ENCODE peak calls at places on chromosomes 7 and 10, in six cellular contexts. U, O, J, A, Z and Q are unnamed samples.

GRCh38 chr7:41886257-41886905 is 183.5 kb upstream of the INHBA start:
- DNase-seq in U (peak; percentile 85), O (peak; percentile 86), J (no peak), A (no peak), Z (peak; percentile 85), Q (no peak)

GRCh38 chr7:34104120-34104519 is 198.8 kb downstream of the BMPER start:
- DNase-seq in U (no peak), O (no peak), J (no peak), A (no peak), Z (no peak), Q (no peak)

GRCh38 chr10:102677736-102678354 is 33.6 kb downstream of the TRIM8 start:
- DNase-seq in U (no peak), O (no peak), J (no peak), A (no peak), Z (peak; percentile 18), Q (no peak)

GRCh38 chr10:77084431-77085144 is 553.0 kb downstream of the KCNMA1 start:
- DNase-seq in U (peak; percentile 35), O (no peak), J (no peak), A (no peak), Z (no peak), Q (no peak)

GRCh38 chr10:93462881-93463280 is 19.3 kb downstream of the MYOF start:
- DNase-seq in U (peak; percentile 46), O (no peak), J (no peak), A (no peak), Z (no peak), Q (no peak)

GRCh38 chr7:98339043-98339442 is 57.6 kb downstream of the BRI3 start:
- DNase-seq in U (no peak), O (no peak), J (no peak), A (no peak), Z (no peak), Q (no peak)

GRCh38 chr10:12887780-12888179 is 113.7 kb downstream of the CCDC3 start:
- DNase-seq in U (no peak), O (no peak), J (no peak), A (no peak), Z (no peak), Q (no peak)

GRCh38 chr7:93830141-93830925 is 60.2 kb downstream of the TFPI2 start:
- DNase-seq in U (no peak), O (no peak), J (no peak), A (no peak), Z (no peak), Q (no peak)

GRCh38 chr7:26348234-26348851 is 56.7 kb downstream of the SNX10 start:
- DNase-seq in U (no peak), O (no peak), J (no peak), A (no peak), Z (peak; percentile 95), Q (peak; percentile 37)

GRCh38 chr10:62025134-62025794 is 123.8 kb downstream of the ARID5B start:
- DNase-seq in U (no peak), O (no peak), J (no peak), A (no peak), Z (no peak), Q (no peak)

GRCh38 chr7:35185908-35186731 is 67.8 kb downstream of the TBX20 start:
- DNase-seq in U (peak; percentile 15), O (no peak), J (no peak), A (peak; percentile 1), Z (peak; percentile 71), Q (peak; percentile 68)
- TF ChIP-seq CTCF in U (no peak), O (no peak), J (no peak), A (no peak), Z (no peak), Q (peak; percentile 48)

GRCh38 chr10:5963071-5963470 is 14.3 kb downstream of the IL15RA start:
- DNase-seq in U (no peak), O (no peak), J (no peak), A (no peak), Z (peak; percentile 48), Q (no peak)
- TF ChIP-seq CTCF in U (no peak), O (no peak), J (no peak), A (no peak), Z (no peak), Q (no peak)

DNA sequence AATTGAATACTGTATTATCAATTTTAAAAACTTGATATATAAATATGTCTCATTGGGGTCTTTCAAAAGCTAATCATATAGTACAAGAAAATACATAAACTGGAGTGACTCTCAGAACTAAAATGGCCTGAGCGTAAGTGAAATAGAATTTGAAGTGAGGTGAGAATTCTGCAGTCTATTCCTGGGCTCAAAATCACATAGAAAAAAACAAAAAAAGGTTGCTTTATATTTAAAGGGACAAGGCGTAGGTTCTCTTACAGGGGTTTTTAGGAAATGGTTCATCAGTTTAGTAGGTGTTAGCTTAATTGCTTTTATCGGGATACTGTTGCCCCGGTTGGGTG is 36.7 kb upstream of the PRSS1 start:
- DNase-seq in U (no peak), O (no peak), J (no peak), A (no peak), Z (no peak), Q (no peak)
- TF ChIP-seq CTCF in U (no peak), O (no peak), J (peak; percentile 22), A (no peak), Z (no peak), Q (peak; percentile 4)

GRCh38 chr10:21337171-21337792 is 188.2 kb downstream of the SKIDA1 start:
- DNase-seq in U (no peak), O (no peak), J (no peak), A (no peak), Z (no peak), Q (no peak)

GRCh38 chr10:21330628-21331020 is 194.9 kb downstream of the SKIDA1 start:
- DNase-seq in U (no peak), O (no peak), J (no peak), A (no peak), Z (no peak), Q (no peak)

GRCh38 chr10:21340341-21340740 is 185.1 kb downstream of the SKIDA1 start:
- DNase-seq in U (peak; percentile 42), O (no peak), J (no peak), A (no peak), Z (no peak), Q (no peak)

GRCh38 chr10:21334891-21335696 is 190.4 kb downstream of the SKIDA1 start:
- DNase-seq in U (peak; percentile 95), O (peak; percentile 59), J (no peak), A (no peak), Z (no peak), Q (peak; percentile 37)

GRCh38 chr10:21336476-21337170 is 188.9 kb downstream of the SKIDA1 start:
- DNase-seq in U (peak; percentile 96), O (peak; percentile 85), J (no peak), A (no peak), Z (peak; percentile 78), Q (peak; percentile 80)
- TF ChIP-seq CTCF in U (no peak), O (no peak), J (no peak), A (no peak), Z (no peak), Q (peak; percentile 18)

GRCh38 chr7:19117870-19118608 is 603 bp upstream of the TWIST1 start:
- DNase-seq in U (no peak), O (no peak), J (no peak), A (no peak), Z (no peak), Q (no peak)
- TF ChIP-seq CTCF in U (no peak), O (peak; percentile 33), J (no peak), A (no peak), Z (no peak), Q (no peak)

DNA sequence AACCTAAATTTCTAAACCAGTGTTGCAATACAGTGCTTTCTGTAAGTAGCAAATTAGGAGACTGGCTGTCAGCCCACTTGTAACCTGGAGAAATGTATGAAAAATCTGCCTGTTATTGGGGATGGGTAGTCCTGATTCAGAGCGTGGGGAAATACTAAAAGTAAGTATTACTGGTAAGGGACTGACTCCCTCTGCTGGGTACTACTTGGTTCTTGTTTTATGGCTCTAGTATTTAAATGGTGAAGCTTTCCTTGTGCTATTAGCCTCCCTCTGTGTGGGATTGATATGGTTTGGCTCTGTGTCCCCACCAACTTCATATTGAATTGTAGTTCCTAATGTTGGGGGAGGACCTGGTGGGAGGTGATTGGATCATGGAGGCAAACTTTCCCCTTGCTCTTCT is 886.1 kb downstream of the SORCS1 start:
- DNase-seq in U (no peak), O (no peak), J (no peak), A (no peak), Z (no peak), Q (no peak)
- TF ChIP-seq CTCF in U (no peak), O (no peak), J (no peak), A (no peak), Z (no peak), Q (no peak)

GRCh38 chr10:117112220-117112619 is 25.9 kb downstream of the VAX1 start:
- DNase-seq in U (no peak), O (no peak), J (no peak), A (no peak), Z (no peak), Q (no peak)
- TF ChIP-seq CTCF in U (no peak), O (peak; percentile 33), J (no peak), A (no peak), Z (peak; percentile 20), Q (peak; percentile 27)